ENCODE peak calls at places on chromosomes 6 and 20, in five cellular contexts. One of them, this sample, is unnamed.

GRCh38 chr6:2741756-2742155 is 9.0 kb downstream of the MYLK4 start:
- DNase-seq in HTR-8/SVneo: no peak
- DNase-seq in NCI-H2171 treated with DMSO at 0.1 percent for 48 hours: no peak
- DNase-seq in esophagus muscularis mucosa: no peak
- DNase-seq in substantia nigra: no peak
- DNase-seq in this sample: no peak

GRCh38 chr6:124393536-124393935 is 568.7 kb upstream of the RNF217 start:
- DNase-seq in HTR-8/SVneo: no peak
- DNase-seq in NCI-H2171 treated with DMSO at 0.1 percent for 48 hours: peak
- DNase-seq in esophagus muscularis mucosa: no peak
- DNase-seq in substantia nigra: no peak
- DNase-seq in this sample: peak

GRCh38 chr20:57633945-57634491 is 13.8 kb upstream of the ZBP1 start:
- DNase-seq in HTR-8/SVneo: no peak
- DNase-seq in NCI-H2171 treated with DMSO at 0.1 percent for 48 hours: no peak
- DNase-seq in esophagus muscularis mucosa: no peak
- DNase-seq in substantia nigra: no peak
- DNase-seq in this sample: no peak

GRCh38 chr6:45741437-45742166 is 274.1 kb downstream of the CLIC5 start:
- DNase-seq in HTR-8/SVneo: no peak
- DNase-seq in NCI-H2171 treated with DMSO at 0.1 percent for 48 hours: no peak
- DNase-seq in esophagus muscularis mucosa: peak
- DNase-seq in substantia nigra: no peak
- DNase-seq in this sample: no peak

GRCh38 chr6:146850238-146850896 is 251.6 kb downstream of the ADGB start:
- DNase-seq in HTR-8/SVneo: peak
- DNase-seq in NCI-H2171 treated with DMSO at 0.1 percent for 48 hours: no peak
- DNase-seq in esophagus muscularis mucosa: no peak
- DNase-seq in substantia nigra: no peak
- DNase-seq in this sample: no peak

GRCh38 chr6:16179970-16180431 is 51.1 kb downstream of the MYLIP start:
- DNase-seq in HTR-8/SVneo: no peak
- DNase-seq in NCI-H2171 treated with DMSO at 0.1 percent for 48 hours: no peak
- DNase-seq in esophagus muscularis mucosa: no peak
- DNase-seq in substantia nigra: no peak
- DNase-seq in this sample: no peak

GRCh38 chr6:170033666-170034065 is 257.2 kb downstream of the DLL1 start:
- DNase-seq in HTR-8/SVneo: no peak
- DNase-seq in NCI-H2171 treated with DMSO at 0.1 percent for 48 hours: no peak
- DNase-seq in esophagus muscularis mucosa: no peak
- DNase-seq in substantia nigra: no peak
- DNase-seq in this sample: no peak

GRCh38 chr6:41637179-41638001 is 878 bp upstream of the MDFI start:
- DNase-seq in HTR-8/SVneo: peak
- DNase-seq in NCI-H2171 treated with DMSO at 0.1 percent for 48 hours: no peak
- DNase-seq in esophagus muscularis mucosa: no peak
- DNase-seq in substantia nigra: no peak
- DNase-seq in this sample: no peak

GRCh38 chr6:1334725-1335124 is 22.8 kb downstream of the FOXQ1 start:
- DNase-seq in HTR-8/SVneo: no peak
- DNase-seq in NCI-H2171 treated with DMSO at 0.1 percent for 48 hours: no peak
- DNase-seq in esophagus muscularis mucosa: peak
- DNase-seq in substantia nigra: no peak
- DNase-seq in this sample: no peak

GRCh38 chr6:70735513-70735912 is 67.8 kb downstream of the SMAP1 start:
- DNase-seq in HTR-8/SVneo: no peak
- DNase-seq in NCI-H2171 treated with DMSO at 0.1 percent for 48 hours: no peak
- DNase-seq in esophagus muscularis mucosa: no peak
- DNase-seq in substantia nigra: no peak
- DNase-seq in this sample: no peak

GRCh38 chr6:106318851-106319250 is 6.7 kb downstream of the ATG5 start:
- DNase-seq in HTR-8/SVneo: no peak
- DNase-seq in NCI-H2171 treated with DMSO at 0.1 percent for 48 hours: no peak
- DNase-seq in esophagus muscularis mucosa: no peak
- DNase-seq in substantia nigra: no peak
- DNase-seq in this sample: no peak

GRCh38 chr6:137829641-137830083 is 37.4 kb upstream of the TNFAIP3 start:
- DNase-seq in HTR-8/SVneo: no peak
- DNase-seq in NCI-H2171 treated with DMSO at 0.1 percent for 48 hours: no peak
- DNase-seq in esophagus muscularis mucosa: no peak
- DNase-seq in substantia nigra: no peak
- DNase-seq in this sample: no peak

GRCh38 chr6:16671302-16672289 is 89.7 kb downstream of the ATXN1 start:
- DNase-seq in HTR-8/SVneo: no peak
- DNase-seq in NCI-H2171 treated with DMSO at 0.1 percent for 48 hours: no peak
- DNase-seq in esophagus muscularis mucosa: no peak
- DNase-seq in substantia nigra: no peak
- DNase-seq in this sample: peak

GRCh38 chr6:127879685-127880084 is 21.2 kb downstream of the THEMIS start:
- DNase-seq in HTR-8/SVneo: no peak
- DNase-seq in NCI-H2171 treated with DMSO at 0.1 percent for 48 hours: no peak
- DNase-seq in esophagus muscularis mucosa: no peak
- DNase-seq in substantia nigra: no peak
- DNase-seq in this sample: peak

GRCh38 chr6:36050305-36050704 is 22.7 kb downstream of the MAPK14 start:
- DNase-seq in HTR-8/SVneo: no peak
- DNase-seq in NCI-H2171 treated with DMSO at 0.1 percent for 48 hours: no peak
- DNase-seq in esophagus muscularis mucosa: no peak
- DNase-seq in substantia nigra: no peak
- DNase-seq in this sample: no peak

GRCh38 chr6:148648754-148649453 is 97.9 kb upstream of the UST start:
- DNase-seq in HTR-8/SVneo: no peak
- DNase-seq in NCI-H2171 treated with DMSO at 0.1 percent for 48 hours: no peak
- DNase-seq in esophagus muscularis mucosa: no peak
- DNase-seq in substantia nigra: no peak
- DNase-seq in this sample: no peak

GRCh38 chr6:139054001-139054400 is 25.5 kb downstream of the ABRACL start:
- DNase-seq in HTR-8/SVneo: no peak
- DNase-seq in NCI-H2171 treated with DMSO at 0.1 percent for 48 hours: no peak
- DNase-seq in esophagus muscularis mucosa: no peak
- DNase-seq in substantia nigra: no peak
- DNase-seq in this sample: no peak

GRCh38 chr6:18501313-18502013 is 114.3 kb downstream of the RNF144B start:
- DNase-seq in HTR-8/SVneo: peak
- DNase-seq in NCI-H2171 treated with DMSO at 0.1 percent for 48 hours: no peak
- DNase-seq in esophagus muscularis mucosa: peak
- DNase-seq in substantia nigra: no peak
- DNase-seq in this sample: no peak

GRCh38 chr6:101083533-101084172 is 202.5 kb upstream of the ASCC3 start:
- DNase-seq in HTR-8/SVneo: peak
- DNase-seq in NCI-H2171 treated with DMSO at 0.1 percent for 48 hours: no peak
- DNase-seq in esophagus muscularis mucosa: no peak
- DNase-seq in substantia nigra: no peak
- DNase-seq in this sample: peak

GRCh38 chr6:170203212-170203611 is 87.7 kb downstream of the DLL1 start:
- DNase-seq in HTR-8/SVneo: no peak
- DNase-seq in NCI-H2171 treated with DMSO at 0.1 percent for 48 hours: no peak
- DNase-seq in esophagus muscularis mucosa: peak
- DNase-seq in substantia nigra: no peak
- DNase-seq in this sample: no peak

GRCh38 chr20:22438346-22438745 is 146.0 kb downstream of the FOXA2 start:
- DNase-seq in HTR-8/SVneo: no peak
- DNase-seq in NCI-H2171 treated with DMSO at 0.1 percent for 48 hours: no peak
- DNase-seq in esophagus muscularis mucosa: no peak
- DNase-seq in substantia nigra: no peak
- DNase-seq in this sample: peak

GRCh38 chr6:89840538-89840937 is 10.9 kb downstream of the CASP8AP2 start:
- DNase-seq in HTR-8/SVneo: no peak
- DNase-seq in NCI-H2171 treated with DMSO at 0.1 percent for 48 hours: no peak
- DNase-seq in esophagus muscularis mucosa: no peak
- DNase-seq in substantia nigra: no peak
- DNase-seq in this sample: peak

GRCh38 chr6:36703982-36704381 is 6.4 kb downstream of the RAB44 start:
- DNase-seq in HTR-8/SVneo: no peak
- DNase-seq in NCI-H2171 treated with DMSO at 0.1 percent for 48 hours: no peak
- DNase-seq in esophagus muscularis mucosa: no peak
- DNase-seq in substantia nigra: no peak
- DNase-seq in this sample: no peak

GRCh38 chr6:71294121-71294523 is 5.5 kb downstream of the OGFRL1 start:
- DNase-seq in HTR-8/SVneo: no peak
- DNase-seq in NCI-H2171 treated with DMSO at 0.1 percent for 48 hours: no peak
- DNase-seq in esophagus muscularis mucosa: no peak
- DNase-seq in substantia nigra: no peak
- DNase-seq in this sample: no peak

GRCh38 chr6:3316363-3316762 is 57.6 kb downstream of the PSMG4 start:
- DNase-seq in HTR-8/SVneo: no peak
- DNase-seq in NCI-H2171 treated with DMSO at 0.1 percent for 48 hours: no peak
- DNase-seq in esophagus muscularis mucosa: no peak
- DNase-seq in substantia nigra: no peak
- DNase-seq in this sample: no peak

GRCh38 chr20:42688576-42688975 is 501.1 kb downstream of the PTPRT start:
- DNase-seq in HTR-8/SVneo: no peak
- DNase-seq in NCI-H2171 treated with DMSO at 0.1 percent for 48 hours: no peak
- DNase-seq in esophagus muscularis mucosa: no peak
- DNase-seq in substantia nigra: no peak
- DNase-seq in this sample: no peak

GRCh38 chr20:35133006-35133405 is 14.1 kb downstream of the EDEM2 start:
- DNase-seq in HTR-8/SVneo: no peak
- DNase-seq in NCI-H2171 treated with DMSO at 0.1 percent for 48 hours: no peak
- DNase-seq in esophagus muscularis mucosa: no peak
- DNase-seq in substantia nigra: no peak
- DNase-seq in this sample: no peak

GRCh38 chr20:23889775-23890187 is 10.2 kb upstream of the CST5 start:
- DNase-seq in HTR-8/SVneo: peak
- DNase-seq in NCI-H2171 treated with DMSO at 0.1 percent for 48 hours: peak
- DNase-seq in esophagus muscularis mucosa: peak
- DNase-seq in substantia nigra: no peak
- DNase-seq in this sample: peak

GRCh38 chr6:79079425-79080130 is 1.5 kb upstream of the PHIP start:
- DNase-seq in HTR-8/SVneo: no peak
- DNase-seq in NCI-H2171 treated with DMSO at 0.1 percent for 48 hours: peak
- DNase-seq in esophagus muscularis mucosa: no peak
- DNase-seq in substantia nigra: no peak
- DNase-seq in this sample: peak

This sample was measured in NCI-H69.